ENCODE peak calls at places on chromosome 13, in five cellular contexts. Z, O, S, N and K are unnamed samples.

GRCh38 chr13:20340759-20341161 is 108.6 kb upstream of the GJB6 start:
- DNase-seq in Z (no peak), O (no peak), S (no peak), N (no peak), K (no peak)

GRCh38 chr13:43196171-43196611 is 172.8 kb downstream of the DNAJC15 start:
- DNase-seq in Z (no peak), O (no peak), S (no peak), N (no peak), K (no peak)

GRCh38 chr13:108594153-108594552 is 35.3 kb upstream of the MYO16 start:
- DNase-seq in Z (no peak), O (no peak), S (no peak), N (no peak), K (no peak)

GRCh38 chr13:37540228-37540627 is 58.3 kb downstream of the POSTN start:
- DNase-seq in Z (no peak), O (no peak), S (no peak), N (no peak), K (no peak)

GRCh38 chr13:32475403-32475802 is 47.5 kb upstream of the N4BP2L1 start:
- DNase-seq in Z (no peak), O (no peak), S (no peak), N (no peak), K (no peak)

GRCh38 chr13:46905249-46905648 is 8.4 kb upstream of the HTR2A start:
- DNase-seq in Z (peak), O (no peak), S (peak), N (no peak), K (no peak)

GRCh38 chr13:39037410-39037879 is 444 bp downstream of the PROSER1 start:
- DNase-seq in Z (no peak), O (no peak), S (no peak), N (no peak), K (no peak)

GRCh38 chr13:39451301-39451700 is 151.7 kb downstream of the LHFPL6 start:
- DNase-seq in Z (no peak), O (no peak), S (no peak), N (no peak), K (no peak)

GRCh38 chr13:92500192-92500591 is 726.4 kb upstream of the GPC6 start:
- DNase-seq in Z (no peak), O (no peak), S (no peak), N (peak), K (no peak)

GRCh38 chr13:93244141-93244917 is 17.7 kb downstream of the GPC6 start:
- DNase-seq in Z (no peak), O (no peak), S (no peak), N (no peak), K (no peak)

GRCh38 chr13:94678845-94679244 is 33.5 kb downstream of the SOX21 start:
- DNase-seq in Z (no peak), O (no peak), S (no peak), N (no peak), K (no peak)

GRCh38 chr13:78636493-78636892 is 22.5 kb downstream of the OBI1 start:
- DNase-seq in Z (no peak), O (no peak), S (no peak), N (no peak), K (no peak)

GRCh38 chr13:97269603-97270002 is 47.5 kb downstream of the MBNL2 start:
- DNase-seq in Z (no peak), O (no peak), S (no peak), N (no peak), K (no peak)

GRCh38 chr13:53758946-53759345 is 730.3 kb downstream of the OLFM4 start:
- DNase-seq in Z (no peak), O (no peak), S (no peak), N (no peak), K (no peak)

GRCh38 chr13:93762703-93763102 is 536.1 kb downstream of the GPC6 start:
- DNase-seq in Z (no peak), O (no peak), S (no peak), N (no peak), K (no peak)

GRCh38 chr13:20127563-20128458 is 33.0 kb downstream of the GJA3 start:
- DNase-seq in Z (peak), O (no peak), S (no peak), N (peak), K (peak)

GRCh38 chr13:40438999-40439797 is 227.2 kb downstream of the FOXO1 start:
- DNase-seq in Z (no peak), O (no peak), S (no peak), N (no peak), K (no peak)

GRCh38 chr13:113981201-113981605 is 7.3 kb upstream of the C13orf46 start:
- DNase-seq in Z (peak), O (no peak), S (no peak), N (no peak), K (no peak)

GRCh38 chr13:45120967-45121366 is 657 bp downstream of the GTF2F2 start:
- DNase-seq in Z (no peak), O (no peak), S (no peak), N (no peak), K (no peak)

GRCh38 chr13:64130170-64130569 is 2714.5 kb upstream of the PCDH20 start:
- DNase-seq in Z (no peak), O (no peak), S (no peak), N (no peak), K (no peak)

GRCh38 chr13:101178394-101178793 is 237.9 kb downstream of the NALCN start:
- DNase-seq in Z (no peak), O (no peak), S (no peak), N (no peak), K (no peak)

GRCh38 chr13:108947551-108948030 is 318.2 kb downstream of the MYO16 start:
- DNase-seq in Z (no peak), O (no peak), S (no peak), N (no peak), K (no peak)

GRCh38 chr13:27419333-27419732 is 5.1 kb upstream of the GTF3A start:
- DNase-seq in Z (no peak), O (no peak), S (no peak), N (no peak), K (no peak)

GRCh38 chr13:60370343-60370742 is 26.7 kb upstream of the TDRD3 start:
- DNase-seq in Z (no peak), O (no peak), S (no peak), N (no peak), K (no peak)

GRCh38 chr13:37029617-37030016 is 29.0 kb downstream of the EXOSC8 start:
- DNase-seq in Z (no peak), O (no peak), S (no peak), N (no peak), K (no peak)

GRCh38 chr13:75726313-75726712 is 90.2 kb downstream of the LMO7 start:
- DNase-seq in Z (no peak), O (no peak), S (no peak), N (no peak), K (no peak)
- TF ChIP-seq JUN in Z (no peak), O (no peak), S (no peak), N (no peak), K (no peak)

GRCh38 chr13:112069063-112069726 is 2.2 kb downstream of the SOX1 start:
- DNase-seq in Z (no peak), O (no peak), S (no peak), N (no peak), K (no peak)
- TF ChIP-seq JUN in Z (no peak), O (no peak), S (no peak), N (no peak), K (no peak)

GRCh38 chr13:104315606-104316005 is 1249.4 kb upstream of the SLC10A2 start:
- DNase-seq in Z (peak), O (no peak), S (no peak), N (peak), K (no peak)

GRCh38 chr13:104314926-104315535 is 1248.8 kb upstream of the SLC10A2 start:
- DNase-seq in Z (no peak), O (no peak), S (no peak), N (no peak), K (no peak)

GRCh38 chr13:104321756-104322155 is 1255.5 kb upstream of the SLC10A2 start:
- DNase-seq in Z (no peak), O (no peak), S (no peak), N (no peak), K (no peak)

GRCh38 chr13:104320446-104320845 is 1254.2 kb upstream of the SLC10A2 start:
- DNase-seq in Z (no peak), O (no peak), S (no peak), N (no peak), K (no peak)

GRCh38 chr13:104318121-104318520 is 1251.9 kb upstream of the SLC10A2 start:
- DNase-seq in Z (no peak), O (no peak), S (no peak), N (no peak), K (no peak)
- TF ChIP-seq JUN in Z (no peak), O (no peak), S (no peak), N (no peak), K (no peak)

GRCh38 chr13:30241537-30241936 is 65.8 kb downstream of the KATNAL1 start:
- DNase-seq in Z (no peak), O (no peak), S (no peak), N (no peak), K (no peak)
- TF ChIP-seq JUN in Z (no peak), O (no peak), S (no peak), N (no peak), K (no peak)

DNA sequence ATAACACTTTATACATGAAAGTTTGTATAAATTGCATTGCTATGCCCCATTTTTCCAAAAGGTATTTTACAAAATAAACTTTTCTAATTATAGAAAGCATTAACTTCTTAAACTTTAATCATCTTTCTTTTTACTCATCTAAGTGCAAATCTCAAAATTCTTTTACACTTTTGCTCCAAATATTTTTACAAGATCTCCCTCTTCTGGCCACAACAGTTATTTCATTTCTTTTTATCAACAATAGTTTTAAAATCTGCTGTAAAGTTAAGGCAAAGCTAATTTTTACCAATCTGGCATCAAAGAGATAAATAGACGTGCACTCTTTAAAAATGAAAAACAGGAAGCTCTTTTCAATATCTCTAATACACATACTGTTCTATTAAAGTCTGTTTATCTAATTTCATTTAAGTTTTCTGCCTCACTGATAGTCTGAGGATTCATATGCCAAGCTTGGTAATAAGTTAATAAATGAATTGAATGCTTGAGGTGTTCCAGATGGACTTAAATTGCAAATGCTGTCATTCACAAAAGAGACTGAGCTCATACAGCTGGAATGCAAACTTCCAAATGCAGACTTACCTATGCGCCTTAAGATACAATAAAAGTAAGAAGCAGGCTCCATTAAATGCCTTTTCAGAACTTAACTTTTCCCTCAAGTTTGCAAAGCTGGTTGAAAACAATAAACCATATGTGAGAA is 583.0 kb upstream of the ATXN8OS start:
- DNase-seq in Z (no peak), O (no peak), S (no peak), N (no peak), K (no peak)
- TF ChIP-seq JUN in Z (no peak), O (no peak), S (no peak), N (no peak), K (no peak)

GRCh38 chr13:50038266-50038665 is 23.0 kb downstream of the KCNRG start:
- DNase-seq in Z (no peak), O (no peak), S (no peak), N (no peak), K (no peak)
- TF ChIP-seq JUN in Z (no peak), O (no peak), S (no peak), N (no peak), K (no peak)

DNA sequence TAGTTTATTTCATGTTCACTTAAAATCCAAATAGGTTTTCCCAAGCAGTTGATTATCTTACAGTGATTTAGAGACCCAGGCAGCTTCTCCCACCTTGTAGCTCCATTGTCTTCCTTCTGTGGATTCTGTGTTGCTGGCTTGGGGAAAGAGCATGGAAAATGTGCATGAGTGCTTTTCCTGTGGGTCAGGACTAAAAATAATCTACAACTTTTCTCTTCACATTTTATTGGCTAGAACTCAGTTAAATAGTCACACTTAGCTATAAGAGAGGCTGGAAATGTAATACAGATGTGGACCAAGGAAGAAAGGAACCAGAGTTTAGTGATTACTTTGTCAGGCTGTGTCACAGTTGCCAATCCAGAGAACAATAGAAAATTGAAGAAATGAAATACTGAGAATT is 198.8 kb downstream of the NBEA start:
- DNase-seq in Z (no peak), O (no peak), S (no peak), N (no peak), K (no peak)
- TF ChIP-seq JUN in Z (no peak), O (no peak), S (no peak), N (no peak), K (no peak)

GRCh38 chr13:75569576-75569975 is 20.0 kb downstream of the UCHL3 start:
- DNase-seq in Z (no peak), O (no peak), S (no peak), N (no peak), K (no peak)

GRCh38 chr13:75566658-75567057 is 17.1 kb downstream of the UCHL3 start:
- DNase-seq in Z (peak), O (no peak), S (no peak), N (peak), K (no peak)
- TF ChIP-seq JUN in Z (no peak), O (no peak), S (no peak), N (no peak), K (no peak)

GRCh38 chr13:24615911-24616472 is 64.2 kb upstream of the ATP12A start:
- DNase-seq in Z (no peak), O (no peak), S (no peak), N (no peak), K (no peak)
- TF ChIP-seq JUN in Z (no peak), O (no peak), S (no peak), N (no peak), K (no peak)

DNA sequence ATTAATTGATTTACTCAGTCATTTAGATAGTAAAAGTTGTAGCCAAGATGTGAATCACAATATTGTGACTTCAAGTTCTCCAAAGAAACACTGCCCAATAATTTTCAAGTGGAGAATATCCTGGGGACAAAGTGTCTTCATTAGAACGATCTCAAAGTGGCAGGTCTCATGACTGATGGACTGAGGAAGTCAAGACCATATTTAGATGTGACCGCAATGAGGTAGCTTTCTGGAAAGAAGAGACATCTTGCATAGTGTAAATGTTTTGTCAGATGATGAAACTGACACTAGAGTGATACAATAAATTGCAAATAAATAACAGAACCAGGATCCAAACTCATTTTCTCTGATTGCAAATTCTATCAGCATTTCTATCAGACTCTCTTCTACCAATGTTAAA is 1476.9 kb downstream of the EFNB2 start:
- DNase-seq in Z (no peak), O (no peak), S (no peak), N (no peak), K (no peak)
- TF ChIP-seq JUN in Z (no peak), O (no peak), S (no peak), N (no peak), K (no peak)